ENCODE peak calls at places on chromosomes 7 and 10, in seven cellular contexts. N is activated CD4-positive, alpha-beta T cell treated with anti-CD3 and anti-CD28 coated beads for 36 hours; U is stimulated activated effector memory CD8-positive, alpha-beta T cell treated with anti-CD3 and anti-CD28 coated beads, Interleukin-12 subunit alpha, Interleukin-12 subunit beta, amount 100 ng/mL, for 72 hours; X is body of pancreas; D is K562; J is mucosa of descending colon; L is naive thymus-derived CD8-positive, alpha-beta T cell. M is an unnamed sample.

GRCh38 chr7:41817386-41817785 is 114.5 kb upstream of the INHBA start:
- ATAC-seq in N (peak; percentile 76), U (peak; percentile 96), X (no peak), D (no peak), J (no peak), L (no peak), M (peak; percentile 61)

GRCh38 chr7:15323545-15323944 is 238.3 kb downstream of the AGMO start:
- ATAC-seq in N (no peak), U (no peak), X (no peak), D (no peak), J (no peak), L (no peak), M (no peak)

GRCh38 chr10:79266092-79266491 is 81.2 kb upstream of the PPIF start:
- ATAC-seq in N (peak; percentile 64), U (peak; percentile 71), X (no peak), D (no peak), J (no peak), L (no peak), M (peak; percentile 76)

GRCh38 chr7:32164341-32164996 is 94.3 kb upstream of the PDE1C start:
- ATAC-seq in N (no peak), U (no peak), X (peak; percentile 62), D (peak; percentile 76), J (peak; percentile 60), L (no peak), M (no peak)

GRCh38 chr10:12201543-12201942 is 5.6 kb downstream of the CDC123 start:
- ATAC-seq in N (peak; percentile 81), U (peak; percentile 90), X (no peak), D (no peak), J (no peak), L (no peak), M (no peak)

GRCh38 chr10:72242675-72243074 is 26.6 kb upstream of the ASCC1 start:
- ATAC-seq in N (peak; percentile 64), U (no peak), X (no peak), D (no peak), J (no peak), L (no peak), M (peak; percentile 60)

GRCh38 chr7:75596727-75597614 is 104.9 kb downstream of the SPDYE5 start:
- ATAC-seq in N (peak; percentile 57), U (peak; percentile 79), X (no peak), D (peak; percentile 73), J (no peak), L (no peak), M (peak; percentile 50)

GRCh38 chr7:25405736-25406135 is 177.4 kb upstream of the NPVF start:
- ATAC-seq in N (no peak), U (no peak), X (no peak), D (no peak), J (peak; percentile 20), L (no peak), M (no peak)

GRCh38 chr10:70158113-70158512 is 11.6 kb upstream of the TYSND1 start:
- ATAC-seq in N (no peak), U (no peak), X (no peak), D (no peak), J (no peak), L (no peak), M (no peak)

GRCh38 chr7:83918142-83918541 is 269.2 kb upstream of the SEMA3E start:
- ATAC-seq in N (no peak), U (no peak), X (no peak), D (no peak), J (no peak), L (no peak), M (no peak)

GRCh38 chr7:37359662-37360444 is 88.8 kb downstream of the ELMO1 start:
- ATAC-seq in N (peak; percentile 42), U (no peak), X (no peak), D (no peak), J (no peak), L (no peak), M (no peak)

GRCh38 chr7:5363729-5364128 is 59.9 kb downstream of the TNRC18 start:
- ATAC-seq in N (peak; percentile 66), U (peak; percentile 72), X (no peak), D (no peak), J (no peak), L (no peak), M (peak; percentile 70)

GRCh38 chr7:134512271-134512670 is 15.1 kb upstream of the AKR1B10 start:
- ATAC-seq in N (no peak), U (no peak), X (no peak), D (no peak), J (no peak), L (no peak), M (no peak)

GRCh38 chr10:5506751-5507648 is 7.6 kb upstream of the CALML5 start:
- ATAC-seq in N (no peak), U (no peak), X (no peak), D (no peak), J (no peak), L (no peak), M (no peak)

GRCh38 chr7:140519007-140519399 is 39.7 kb upstream of the MKRN1 start:
- ATAC-seq in N (no peak), U (no peak), X (peak; percentile 26), D (peak; percentile 19), J (peak; percentile 53), L (no peak), M (no peak)

GRCh38 chr7:131498237-131498885 is 58.1 kb downstream of the PODXL start:
- ATAC-seq in N (no peak), U (no peak), X (peak; percentile 63), D (no peak), J (no peak), L (no peak), M (no peak)

GRCh38 chr10:16886032-16886431 is 68.8 kb upstream of the RSU1 start:
- ATAC-seq in N (no peak), U (no peak), X (no peak), D (no peak), J (no peak), L (no peak), M (no peak)

GRCh38 chr7:2037301-2037804 is 195.4 kb downstream of the MAD1L1 start:
- ATAC-seq in N (peak; percentile 45), U (peak; percentile 90), X (peak; percentile 24), D (peak; percentile 68), J (peak; percentile 35), L (peak; percentile 80), M (no peak)

GRCh38 chr10:63262674-63263073 is 129.5 kb downstream of the NRBF2 start:
- ATAC-seq in N (no peak), U (no peak), X (no peak), D (no peak), J (no peak), L (no peak), M (no peak)

GRCh38 chr10:29535012-29535777 is 99.6 kb downstream of the SVIL start:
- ATAC-seq in N (peak; percentile 26), U (no peak), X (peak; percentile 96), D (peak; percentile 79), J (peak; percentile 96), L (no peak), M (no peak)

GRCh38 chr10:29712108-29712507 is 77.3 kb upstream of the SVIL start:
- ATAC-seq in N (no peak), U (no peak), X (no peak), D (peak; percentile 60), J (peak; percentile 85), L (no peak), M (no peak)

GRCh38 chr10:78255796-78256638 is 222.4 kb downstream of the RPS24 start:
- ATAC-seq in N (no peak), U (no peak), X (peak; percentile 74), D (peak; percentile 92), J (peak; percentile 68), L (no peak), M (no peak)

GRCh38 chr10:110530131-110530831 is 32.6 kb downstream of the DUSP5 start:
- ATAC-seq in N (no peak), U (no peak), X (peak; percentile 90), D (peak; percentile 53), J (peak; percentile 72), L (no peak), M (no peak)

GRCh38 chr10:109975251-109975650 is 32.5 kb upstream of the ADD3 start:
- ATAC-seq in N (no peak), U (no peak), X (no peak), D (no peak), J (no peak), L (no peak), M (no peak)

GRCh38 chr10:61855771-61856170 is 45.7 kb upstream of the ARID5B start:
- ATAC-seq in N (no peak), U (no peak), X (no peak), D (no peak), J (no peak), L (no peak), M (no peak)

GRCh38 chr10:115020449-115020848 is 72.7 kb upstream of the ATRNL1 start:
- ATAC-seq in N (no peak), U (no peak), X (no peak), D (no peak), J (no peak), L (no peak), M (no peak)

GRCh38 chr10:5708356-5708755 is 23.7 kb downstream of the TASOR2 start:
- ATAC-seq in N (no peak), U (no peak), X (no peak), D (no peak), J (no peak), L (no peak), M (no peak)

GRCh38 chr10:63275094-63275493 is 142.0 kb downstream of the NRBF2 start:
- ATAC-seq in N (no peak), U (no peak), X (no peak), D (no peak), J (no peak), L (no peak), M (no peak)

GRCh38 chr10:97411411-97411810 is 10.3 kb upstream of the RRP12 start:
- ATAC-seq in N (no peak), U (no peak), X (no peak), D (no peak), J (no peak), L (no peak), M (no peak)

GRCh38 chr7:36563706-36564325 is 160.5 kb downstream of the AOAH start:
- ATAC-seq in N (no peak), U (no peak), X (no peak), D (no peak), J (no peak), L (no peak), M (no peak)

GRCh38 chr10:74871595-74872382 is 45.4 kb downstream of the KAT6B start:
- ATAC-seq in N (peak; percentile 93), U (peak; percentile 93), X (no peak), D (peak; percentile 61), J (peak; percentile 98), L (peak; percentile 64), M (peak; percentile 89)

GRCh38 chr10:70271996-70272924 is 11.5 kb downstream of the NPFFR1 start:
- ATAC-seq in N (peak; percentile 17), U (no peak), X (peak; percentile 17), D (peak; percentile 18), J (peak; percentile 34), L (peak; percentile 16), M (no peak)

GRCh38 chr10:69048103-69048502 is 39.8 kb upstream of the SRGN start:
- ATAC-seq in N (peak; percentile 72), U (peak; percentile 73), X (no peak), D (peak; percentile 28), J (peak; percentile 49), L (no peak), M (peak; percentile 75)

GRCh38 chr10:17527530-17528146 is 73.2 kb upstream of the ST8SIA6 start:
- ATAC-seq in N (no peak), U (no peak), X (no peak), D (no peak), J (no peak), L (no peak), M (no peak)

M was measured in stimulated activated memory B cell treated with anti-CD40 and anti-IgM and Interleukin-4, amounts not matched to agents 10 μg/mL and 1 μg/mL and 100 μg/mL, for 72 hours.